ENCODE peak calls at places on chromosomes 5 and 9, in nine cellular contexts. D is HS-5; V is cardiac muscle cell; B is CD4-positive, alpha-beta memory T cell; R is stomach; I is HFFc6; Y is posterior vena cava; P is HT1080; Q is hypothalamus. K is an unnamed sample.

GRCh38 chr5:31809037-31809910 is 170.3 kb downstream of the PDZD2 start:
- DNase-seq in B (no peak), P (peak), I (peak), R (peak), Y (peak), D (peak), Q (peak), V (peak), K (peak)

GRCh38 chr9:104091028-104091590 is 3.0 kb upstream of the SMC2 start:
- DNase-seq in P (no peak), B (no peak), D (no peak), R (no peak), V (no peak), I (no peak), Y (no peak), Q (no peak), K (no peak)

GRCh38 chr5:80346055-80346454 is 26.3 kb downstream of the SPZ1 start:
- DNase-seq in D (no peak), B (peak), P (peak), R (no peak), Q (no peak), I (peak), V (peak), Y (no peak), K (no peak)

GRCh38 chr5:181186902-181187499 is 18.0 kb downstream of the TRIM7 start:
- DNase-seq in B (no peak), P (peak), Q (no peak), V (no peak), R (no peak), Y (no peak), D (no peak), I (no peak), K (no peak)

GRCh38 chr5:112371054-112371453 is 48.0 kb downstream of the EPB41L4A start:
- DNase-seq in R (no peak), V (no peak), I (no peak), D (no peak), Y (no peak), P (no peak), B (no peak), Q (no peak), K (no peak)

GRCh38 chr5:125583291-125583690 is 836.9 kb upstream of the ZNF608 start:
- DNase-seq in R (no peak), Q (no peak), B (no peak), P (no peak), Y (no peak), D (no peak), I (no peak), V (no peak), K (no peak)

GRCh38 chr5:78275998-78276543 is 18.4 kb downstream of the AP3B1 start:
- DNase-seq in Q (no peak), V (no peak), Y (no peak), D (no peak), B (no peak), R (no peak), P (no peak), I (no peak), K (no peak)

GRCh38 chr9:129962889-129963703 is 79.9 kb downstream of the FNBP1 start:
- DNase-seq in B (peak), V (peak), R (peak), Q (peak), I (peak), P (peak), Y (no peak), D (no peak), K (no peak)

GRCh38 chr9:78296208-78296892 is 575 bp upstream of the PSAT1 start:
- DNase-seq in R (peak), V (peak), Y (no peak), Q (peak), D (no peak), P (no peak), I (peak), B (no peak), K (no peak)

GRCh38 chr9:85290019-85290418 is 451.7 kb downstream of the AGTPBP1 start:
- DNase-seq in D (no peak), V (no peak), P (no peak), Q (no peak), I (no peak), R (no peak), Y (no peak), B (no peak), K (no peak)

GRCh38 chr9:32248189-32248712 is 136.2 kb upstream of the ACO1 start:
- DNase-seq in R (no peak), P (no peak), Y (no peak), Q (no peak), B (no peak), I (no peak), D (no peak), V (no peak), K (no peak)

GRCh38 chr5:96146675-96147074 is 185.0 kb upstream of the ELL2 start:
- DNase-seq in V (no peak), Y (no peak), D (peak), B (no peak), P (peak), R (no peak), I (peak), Q (no peak), K (no peak)

GRCh38 chr9:99491408-99492259 is 269.6 kb downstream of the SEC61B start:
- DNase-seq in V (no peak), I (no peak), P (no peak), Y (no peak), R (no peak), D (no peak), Q (no peak), B (no peak), K (no peak)

GRCh38 chr5:74465724-74466123 is 174.8 kb downstream of the ENC1 start:
- DNase-seq in I (no peak), Q (no peak), D (no peak), Y (no peak), V (no peak), P (no peak), B (no peak), R (no peak), K (no peak)

GRCh38 chr5:10498350-10498749 is 56.7 kb downstream of the ROPN1L start:
- DNase-seq in I (no peak), D (no peak), B (no peak), Q (no peak), Y (no peak), R (no peak), V (no peak), P (no peak), K (no peak)